ENCODE peak calls at places on chromosomes 2 and 18, in five cellular contexts. F is tibial artery, B is left ventricle myocardium inferior, E is A549, V is GM10248. A is an unnamed sample.

GRCh38 chr2:100017633-100018032 is 124.8 kb downstream of the AFF3 start:
- DNase-seq in E (no peak), F (no peak), V (no peak), B (no peak), A (no peak)

GRCh38 chr2:1713839-1714236 is 30.5 kb downstream of the PXDN start:
- DNase-seq in F (no peak), E (no peak), V (no peak), B (no peak), A (no peak)

GRCh38 chr2:188870289-188870688 is 103.9 kb upstream of the COL3A1 start:
- DNase-seq in V (no peak), F (no peak), E (no peak), B (no peak), A (no peak)

GRCh38 chr18:77366725-77367641 is 117.3 kb downstream of the GALR1 start:
- DNase-seq in E (peak), F (no peak), V (no peak), B (no peak), A (no peak)

GRCh38 chr18:72965616-72966015 is 97.8 kb upstream of the NETO1 start:
- DNase-seq in B (no peak), F (no peak), E (no peak), V (no peak), A (no peak)

GRCh38 chr2:107091163-107091864 is 205.3 kb upstream of the ST6GAL2 start:
- DNase-seq in V (no peak), B (no peak), E (peak), F (no peak), A (no peak)

GRCh38 chr2:188571543-188571942 is 279.9 kb downstream of the GULP1 start:
- DNase-seq in F (no peak), B (no peak), E (no peak), V (no peak), A (no peak)

GRCh38 chr2:230153390-230153976 is 66.3 kb downstream of the SP110 start:
- DNase-seq in E (no peak), V (no peak), F (no peak), B (no peak), A (no peak)

GRCh38 chr2:166700079-166700478 is 188.2 kb upstream of the XIRP2 start:
- DNase-seq in B (no peak), V (no peak), E (no peak), F (no peak), A (no peak)

GRCh38 chr2:180443896-180444295 is 436.8 kb upstream of the CWC22 start:
- DNase-seq in V (no peak), F (no peak), B (no peak), E (no peak), A (no peak)

GRCh38 chr2:237700583-237701032 is 73.2 kb downstream of the LRRFIP1 start:
- DNase-seq in E (no peak), B (peak), V (peak), F (peak), A (peak)

GRCh38 chr2:222000326-222000725 is 298.5 kb downstream of the PAX3 start:
- DNase-seq in V (no peak), E (no peak), B (no peak), F (no peak), A (no peak)

GRCh38 chr2:15763106-15763821 is 171.6 kb downstream of the DDX1 start:
- DNase-seq in B (no peak), E (no peak), F (no peak), V (no peak), A (no peak)

GRCh38 chr2:166653185-166653813 is 159.2 kb upstream of the SCN7A start:
- DNase-seq in B (no peak), V (no peak), E (no peak), F (no peak), A (no peak)

GRCh38 chr2:177683473-177684069 is 291.0 kb downstream of the AGPS start:
- DNase-seq in V (no peak), E (no peak), F (no peak), B (no peak), A (no peak)

GRCh38 chr2:23617167-23617787 is 232.3 kb downstream of the KLHL29 start:
- DNase-seq in E (no peak), B (peak), F (peak), V (no peak), A (no peak)

GRCh38 chr2:183224933-183225332 is 100.7 kb downstream of the NUP35 start:
- DNase-seq in B (no peak), V (no peak), E (no peak), F (no peak), A (no peak)

GRCh38 chr2:218852911-218853667 is 6.5 kb upstream of the WNT6 start:
- DNase-seq in F (peak), E (peak), B (peak), V (peak), A (peak)

GRCh38 chr2:70958759-70959158 is 19.7 kb upstream of the ANKRD53 start:
- DNase-seq in F (peak), V (no peak), B (no peak), E (no peak), A (no peak)

GRCh38 chr2:209307161-209308001 is 116.5 kb upstream of the MAP2 start:
- DNase-seq in V (no peak), F (no peak), E (no peak), B (no peak), A (no peak)

GRCh38 chr2:74440005-74440377 is 1.7 kb downstream of the RTKN start:
- DNase-seq in B (peak), E (no peak), F (peak), V (no peak), A (no peak)

GRCh38 chr2:12702661-12703121 is 14.0 kb upstream of the TRIB2 start:
- DNase-seq in V (no peak), F (no peak), B (no peak), E (no peak), A (no peak)

GRCh38 chr2:3110555-3110954 is 267.1 kb downstream of the EIPR1 start:
- DNase-seq in V (no peak), B (no peak), F (no peak), E (no peak), A (no peak)

GRCh38 chr18:73366713-73367112 is 498.9 kb upstream of the NETO1 start:
- DNase-seq in F (no peak), B (no peak), E (no peak), V (no peak), A (no peak)

GRCh38 chr2:61456746-61457420 is 14.0 kb downstream of the USP34 start:
- DNase-seq in B (no peak), E (no peak), F (no peak), V (no peak), A (no peak)

GRCh38 chr2:113370478-113371091 is 66.9 kb upstream of the ZNG1B start:
- DNase-seq in E (peak), F (peak), V (peak), B (peak), A (peak)

GRCh38 chr2:26477126-26477910 is 606 bp downstream of the OTOF start:
- DNase-seq in F (no peak), B (no peak), V (no peak), E (no peak), A (no peak)

GRCh38 chr2:160381425-160381951 is 112.1 kb downstream of the RBMS1 start:
- DNase-seq in E (peak), V (no peak), B (no peak), F (no peak), A (no peak)

GRCh38 chr2:2795438-2796091 is 464.5 kb upstream of the MYT1L start:
- DNase-seq in V (no peak), E (no peak), F (no peak), B (no peak), A (no peak)

GRCh38 chr2:8457620-8458255 is 224.1 kb upstream of the ID2 start:
- DNase-seq in B (no peak), E (no peak), V (no peak), F (no peak), A (no peak)

GRCh38 chr2:152434395-152435182 is 99.6 kb downstream of the FMNL2 start:
- DNase-seq in F (no peak), B (no peak), E (no peak), V (no peak), A (no peak)

DNA sequence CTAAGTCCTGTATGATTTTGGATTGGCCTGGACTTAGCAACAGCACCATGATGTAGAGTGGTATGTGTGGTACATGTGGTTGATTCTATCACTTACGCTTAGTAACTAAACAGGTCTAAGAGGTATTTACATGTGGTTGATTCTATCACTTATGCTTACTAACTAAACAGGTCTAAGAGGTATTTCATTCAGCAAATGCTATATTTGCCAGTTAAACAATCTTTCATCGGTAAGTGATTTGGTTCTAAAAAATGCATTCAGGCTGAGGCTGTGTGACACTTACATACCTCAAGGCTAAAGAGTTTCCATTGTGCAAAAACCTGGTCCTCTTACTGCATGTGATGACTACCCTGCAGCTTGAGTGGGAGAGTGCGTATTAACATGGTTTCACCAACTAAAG is 13.1 kb downstream of the EIF4E2 start:
- DNase-seq in V (no peak), B (no peak), F (no peak), E (no peak), A (no peak)
- TF ChIP-seq CTCF in V (no peak), B (no peak), F (no peak), E (no peak), A (no peak)

DNA sequence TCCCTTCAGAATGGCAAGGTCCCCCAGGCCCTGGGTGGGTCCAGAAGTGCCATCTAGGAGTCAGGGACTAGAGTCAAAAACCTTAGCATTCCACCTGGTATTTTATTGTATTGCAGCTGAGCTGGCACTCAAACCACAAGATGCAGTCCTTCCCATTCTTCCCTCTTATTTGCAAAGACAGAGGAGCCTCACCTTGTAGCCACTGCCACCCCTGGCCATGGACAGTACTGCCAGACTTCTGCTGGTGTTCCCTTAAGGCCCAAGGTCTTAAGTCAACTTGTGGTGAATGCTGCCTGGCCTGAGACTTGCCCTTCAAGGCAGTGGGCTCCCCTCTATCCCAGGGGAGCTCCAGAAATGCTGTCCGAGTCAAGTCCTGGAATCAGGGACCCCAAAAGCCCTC is 6.9 kb downstream of the UGT1A10 start:
- DNase-seq in F (no peak), E (peak), V (no peak), B (no peak), A (no peak)
- TF ChIP-seq CTCF in F (no peak), E (no peak), V (peak), B (no peak), A (no peak)

GRCh38 chr2:168459256-168459655 is 3.2 kb downstream of the CERS6 start:
- DNase-seq in B (no peak), V (no peak), E (no peak), F (no peak), A (no peak)

GRCh38 chr2:168460561-168460960 is 4.5 kb downstream of the CERS6 start:
- DNase-seq in E (no peak), B (no peak), F (no peak), V (no peak), A (no peak)

GRCh38 chr2:168462543-168463045 is 6.5 kb downstream of the CERS6 start:
- DNase-seq in E (no peak), F (no peak), B (no peak), V (no peak), A (no peak)

GRCh38 chr2:168461942-168462331 is 5.9 kb downstream of the CERS6 start:
- DNase-seq in F (no peak), E (no peak), B (no peak), V (no peak), A (no peak)

GRCh38 chr2:168461178-168461941 is 5.3 kb downstream of the CERS6 start:
- DNase-seq in E (no peak), B (no peak), V (no peak), F (no peak), A (no peak)
- TF ChIP-seq CTCF in E (no peak), B (no peak), V (no peak), F (no peak), A (no peak)

GRCh38 chr2:196338440-196338839 is 167.1 kb upstream of the STK17B start:
- DNase-seq in V (no peak), F (no peak), E (no peak), B (no peak), A (no peak)

GRCh38 chr2:196337618-196337953 is 166.2 kb upstream of the STK17B start:
- DNase-seq in V (no peak), B (no peak), E (no peak), F (no peak), A (no peak)

GRCh38 chr2:196335238-196335637 is 163.9 kb upstream of the STK17B start:
- DNase-seq in V (no peak), B (no peak), F (no peak), E (peak), A (no peak)

GRCh38 chr2:196336206-196336605 is 164.8 kb upstream of the STK17B start:
- DNase-seq in F (no peak), V (no peak), E (no peak), B (no peak), A (no peak)

DNA sequence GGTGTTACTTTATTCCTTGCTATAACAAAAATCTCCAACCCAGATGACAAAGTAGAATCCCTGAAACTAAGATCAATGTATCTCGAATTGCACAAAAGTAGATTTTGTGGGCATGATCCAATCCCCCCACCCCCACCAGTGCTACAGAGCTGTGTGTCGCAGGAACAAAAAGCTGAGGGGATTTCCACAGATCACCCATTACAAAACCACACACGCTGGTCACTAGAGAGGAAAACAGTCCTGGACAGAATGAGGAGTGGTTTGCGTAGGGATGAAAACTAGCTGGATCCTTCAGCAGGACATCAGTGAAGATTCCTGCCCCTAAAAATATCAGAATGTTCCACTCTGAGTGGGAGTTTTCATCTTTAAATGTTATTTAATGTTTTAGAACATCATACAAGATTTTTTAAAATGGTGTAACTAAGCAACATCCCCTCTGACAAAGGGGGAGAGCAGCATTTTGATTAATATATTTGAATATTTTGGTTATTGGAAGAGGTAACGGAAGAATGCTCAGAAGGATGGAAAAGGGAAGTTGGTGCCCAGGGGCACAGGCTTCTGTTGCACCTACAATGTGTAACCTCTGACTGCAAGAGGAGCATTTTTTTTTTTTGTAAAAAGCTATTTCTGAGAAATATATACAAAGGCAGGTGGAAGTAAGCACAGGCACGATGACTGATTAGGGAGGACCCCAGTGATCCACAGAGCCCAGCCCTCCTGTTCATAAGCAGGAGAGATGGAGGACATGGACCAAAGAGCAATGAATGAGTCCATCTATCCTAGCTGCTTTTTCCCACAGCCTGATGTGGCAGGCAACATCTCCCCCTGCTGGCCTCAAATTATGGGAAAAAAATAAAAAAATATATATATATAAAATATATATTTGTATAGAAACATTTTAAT is 165.6 kb upstream of the STK17B start:
- DNase-seq in V (no peak), E (peak), B (no peak), F (no peak), A (no peak)
- TF ChIP-seq CTCF in V (no peak), E (peak), B (peak), F (peak), A (no peak)

GRCh38 chr2:138182913-138183312 is 218.6 kb downstream of the HNMT start:
- DNase-seq in F (no peak), V (no peak), E (no peak), B (no peak), A (no peak)

GRCh38 chr2:138185827-138186226 is 221.6 kb downstream of the HNMT start:
- DNase-seq in B (no peak), F (no peak), V (no peak), E (no peak), A (no peak)

GRCh38 chr2:138182276-138182675 is 218.0 kb downstream of the HNMT start:
- DNase-seq in V (no peak), B (no peak), E (no peak), F (no peak), A (no peak)

GRCh38 chr2:138184428-138184827 is 220.2 kb downstream of the HNMT start:
- DNase-seq in F (no peak), E (no peak), V (no peak), B (no peak), A (no peak)

GRCh38 chr2:138183700-138184099 is 219.4 kb downstream of the HNMT start:
- DNase-seq in B (no peak), F (no peak), V (no peak), E (no peak), A (no peak)
- TF ChIP-seq CTCF in B (no peak), F (no peak), V (no peak), E (no peak), A (no peak)

GRCh38 chr2:132439703-132440398 is 23.2 kb downstream of the GPR39 start:
- DNase-seq in F (no peak), E (peak), V (no peak), B (no peak), A (no peak)
- TF ChIP-seq CTCF in F (no peak), E (no peak), V (no peak), B (no peak), A (no peak)

GRCh38 chr2:239678666-239679296 is 278.0 kb upstream of the HDAC4 start:
- DNase-seq in V (no peak), E (no peak), B (no peak), F (no peak), A (no peak)

GRCh38 chr2:239682518-239682917 is 281.7 kb upstream of the HDAC4 start:
- DNase-seq in V (no peak), E (no peak), B (no peak), F (no peak), A (no peak)

GRCh38 chr2:239677455-239678185 is 276.8 kb upstream of the HDAC4 start:
- DNase-seq in B (no peak), F (no peak), E (no peak), V (no peak), A (no peak)

GRCh38 chr2:239678186-239678490 is 277.3 kb upstream of the HDAC4 start:
- DNase-seq in F (no peak), V (no peak), B (no peak), E (no peak), A (no peak)

DNA sequence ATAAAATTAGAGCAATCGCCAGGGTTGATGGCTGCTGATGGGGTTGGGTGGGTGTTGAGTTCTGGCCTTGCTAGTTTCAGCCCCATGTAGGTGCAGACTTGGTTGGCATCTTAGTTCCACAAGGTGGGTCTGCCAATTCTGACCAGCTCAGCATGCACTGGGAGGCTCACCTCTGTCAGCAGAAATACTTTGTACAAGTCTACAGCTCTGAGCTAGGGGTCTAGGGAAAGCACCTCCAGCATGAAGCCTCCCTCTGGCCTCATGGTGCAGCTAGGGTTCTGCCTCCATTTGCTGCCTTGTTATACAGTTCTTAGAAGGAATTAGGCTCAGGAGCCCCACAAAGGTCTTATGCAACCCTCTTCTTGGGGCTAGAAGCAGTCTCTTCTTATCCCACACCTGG is 278.9 kb upstream of the HDAC4 start:
- DNase-seq in F (no peak), B (no peak), V (no peak), E (no peak), A (no peak)
- TF ChIP-seq CTCF in F (no peak), B (no peak), V (no peak), E (no peak), A (no peak)